ENCODE peak calls at places on chromosome 11, in six cellular contexts. W is cerebellum, O is amygdala, R is mesothelial cell of epicardium, M is ELR, V is iPS-NIHi11. A is an unnamed sample.
A peak's percentile ranks its signal among the peaks of the same experiment; 100 is the strongest.

GRCh38 chr11:123474994-123475393 is 44.9 kb downstream of the GRAMD1B start:
- DNase-seq in W (peak; percentile 44), O (no peak), R (no peak), M (peak; percentile 49), V (no peak), A (no peak)

GRCh38 chr11:109697140-109697843 is 275.3 kb downstream of the C11orf87 start:
- DNase-seq in W (no peak), O (no peak), R (no peak), M (peak; percentile 68), V (peak; percentile 52), A (no peak)

GRCh38 chr11:10379433-10379832 is 74.6 kb downstream of the ADM start:
- DNase-seq in W (no peak), O (no peak), R (no peak), M (peak; percentile 61), V (no peak), A (no peak)

GRCh38 chr11:122852071-122852831 is 14.0 kb downstream of the CRTAM start:
- DNase-seq in W (peak; percentile 71), O (no peak), R (no peak), M (peak; percentile 61), V (no peak), A (no peak)

GRCh38 chr11:14067686-14068085 is 105.2 kb downstream of the SPON1 start:
- DNase-seq in W (peak; percentile 19), O (no peak), R (no peak), M (no peak), V (no peak), A (no peak)

GRCh38 chr11:120682866-120683265 is 171.3 kb downstream of the GRIK4 start:
- DNase-seq in W (no peak), O (no peak), R (no peak), M (peak; percentile 50), V (no peak), A (no peak)

GRCh38 chr11:75721852-75722668 is 4.4 kb downstream of the MOGAT2 start:
- DNase-seq in W (no peak), O (no peak), R (no peak), M (no peak), V (no peak), A (no peak)

GRCh38 chr11:133916790-133917440 is 39.9 kb downstream of the IGSF9B start:
- DNase-seq in W (no peak), O (no peak), R (no peak), M (no peak), V (no peak), A (no peak)

GRCh38 chr11:113574171-113574570 is 99.0 kb upstream of the DRD2 start:
- DNase-seq in W (no peak), O (no peak), R (no peak), M (no peak), V (no peak), A (no peak)

GRCh38 chr11:102546923-102547471 is 16.4 kb upstream of the MMP7 start:
- DNase-seq in W (no peak), O (no peak), R (no peak), M (no peak), V (no peak), A (peak; percentile 93)

GRCh38 chr11:124762077-124762623 is at the start of gene ESAM:
- DNase-seq in W (no peak), O (no peak), R (no peak), M (no peak), V (peak; percentile 63), A (no peak)

GRCh38 chr11:17063171-17064002 is 14.1 kb downstream of the RPS13 start:
- DNase-seq in W (no peak), O (peak; percentile 24), R (no peak), M (peak; percentile 63), V (peak; percentile 79), A (peak; percentile 17)

GRCh38 chr11:41779401-41779960 is 320.0 kb upstream of the LRRC4C start:
- DNase-seq in W (no peak), O (no peak), R (no peak), M (no peak), V (no peak), A (no peak)

GRCh38 chr11:128359515-128359914 is 227.8 kb downstream of the ETS1 start:
- DNase-seq in W (no peak), O (no peak), R (no peak), M (peak; percentile 38), V (no peak), A (no peak)

GRCh38 chr11:31477528-31478255 is 31.7 kb downstream of the IMMP1L start:
- DNase-seq in W (peak; percentile 12), O (no peak), R (no peak), M (no peak), V (no peak), A (no peak)

GRCh38 chr11:47403571-47403970 is 4.8 kb upstream of the SLC39A13 start:
- DNase-seq in W (no peak), O (no peak), R (no peak), M (no peak), V (no peak), A (no peak)

GRCh38 chr11:125954123-125954944 is 8.5 kb downstream of the VSIG10L2 start:
- DNase-seq in W (no peak), O (no peak), R (no peak), M (no peak), V (no peak), A (no peak)

GRCh38 chr11:120715239-120715638 is 203.7 kb downstream of the GRIK4 start:
- DNase-seq in W (no peak), O (no peak), R (no peak), M (peak; percentile 36), V (peak; percentile 52), A (no peak)

GRCh38 chr11:100637706-100638105 is 49.4 kb upstream of the ARHGAP42 start:
- DNase-seq in W (peak; percentile 67), O (no peak), R (no peak), M (no peak), V (no peak), A (no peak)

GRCh38 chr11:88103337-88104206 is 71.7 kb downstream of the RAB38 start:
- DNase-seq in W (no peak), O (no peak), R (no peak), M (peak; percentile 69), V (peak; percentile 77), A (peak; percentile 53)

GRCh38 chr11:78586452-78587046 is 11.9 kb upstream of the NARS2 start:
- DNase-seq in W (no peak), O (no peak), R (no peak), M (peak; percentile 48), V (peak; percentile 37), A (no peak)

GRCh38 chr11:23903044-23903704 is 593.7 kb upstream of the LUZP2 start:
- DNase-seq in W (no peak), O (no peak), R (no peak), M (peak; percentile 94), V (peak; percentile 5), A (no peak)

GRCh38 chr11:85694385-85694980 is 8.5 kb upstream of the CCDC89 start:
- DNase-seq in W (peak; percentile 56), O (no peak), R (no peak), M (peak; percentile 65), V (peak; percentile 31), A (no peak)

GRCh38 chr11:127965947-127966668 is 621.2 kb downstream of the ETS1 start:
- DNase-seq in W (no peak), O (no peak), R (no peak), M (peak; percentile 2), V (no peak), A (no peak)

GRCh38 chr11:12815931-12816494 is 141.8 kb downstream of the TEAD1 start:
- DNase-seq in W (no peak), O (no peak), R (no peak), M (no peak), V (no peak), A (no peak)

GRCh38 chr11:67648140-67648795 is 2.3 kb downstream of the ACY3 start:
- DNase-seq in W (no peak), O (no peak), R (no peak), M (peak; percentile 32), V (peak; percentile 77), A (no peak)